ENCODE peak calls at places on chromosomes 6 and 20, in four cellular contexts. L is astrocyte of the spinal cord, F is epithelial cell of esophagus, Q is SK-N-SH. M is an unnamed sample.

GRCh38 chr20:22808628-22809027 is 224.3 kb upstream of the FOXA2 start:
- DNase-seq in L (no peak), F (no peak), Q (no peak), M (no peak)

GRCh38 chr6:149077208-149077607 is 240.3 kb upstream of the TAB2 start:
- DNase-seq in Q (no peak), L (peak; percentile 87), F (no peak), M (no peak)

GRCh38 chr6:17035994-17036393 is 65.9 kb upstream of the STMND1 start:
- DNase-seq in Q (no peak), F (no peak), L (no peak), M (no peak)

GRCh38 chr6:107936162-107936909 is 21.7 kb downstream of the SEC63 start:
- DNase-seq in F (no peak), Q (no peak), L (no peak), M (no peak)

GRCh38 chr6:155026366-155027045 is 31.4 kb downstream of the TIAM2 start:
- DNase-seq in F (peak; percentile 90), Q (no peak), L (peak; percentile 90), M (no peak)

GRCh38 chr20:3808141-3808479 is 12.0 kb downstream of the CDC25B start:
- DNase-seq in F (peak; percentile 92), Q (no peak), L (peak; percentile 93), M (no peak)

GRCh38 chr20:51120438-51120837 is 97.5 kb upstream of the KCNG1 start:
- DNase-seq in Q (no peak), L (no peak), F (no peak), M (no peak)

GRCh38 chr20:47358672-47359532 is 2.4 kb upstream of the ZMYND8 start:
- DNase-seq in Q (peak; percentile 67), L (peak; percentile 93), F (peak; percentile 91), M (peak; percentile 44)

GRCh38 chr20:58890454-58891075 is 38.0 kb downstream of the GNAS start:
- DNase-seq in F (peak; percentile 64), Q (peak; percentile 96), L (peak; percentile 88), M (peak; percentile 83)

GRCh38 chr6:31180500-31180899 is 10.0 kb upstream of the POU5F1 start:
- DNase-seq in F (peak; percentile 60), Q (peak; percentile 52), L (peak; percentile 71), M (no peak)

GRCh38 chr6:66964216-66964615 is 1257.2 kb upstream of the EYS start:
- DNase-seq in Q (no peak), F (peak; percentile 20), L (no peak), M (no peak)

GRCh38 chr6:79993012-79993910 is 11.2 kb upstream of the TTK start:
- DNase-seq in L (no peak), Q (no peak), F (no peak), M (no peak)

GRCh38 chr6:130849501-130850039 is 22.4 kb downstream of the SMLR1 start:
- DNase-seq in L (no peak), F (no peak), Q (no peak), M (no peak)

GRCh38 chr20:48339147-48339985 is 488.4 kb downstream of the PREX1 start:
- DNase-seq in Q (no peak), L (peak; percentile 71), F (no peak), M (no peak)

GRCh38 chr6:155126727-155127439 is 131.8 kb downstream of the TIAM2 start:
- DNase-seq in Q (no peak), F (peak; percentile 75), L (peak; percentile 86), M (peak; percentile 34)

GRCh38 chr20:62876826-62877728 is 15.5 kb upstream of the TCFL5 start:
- DNase-seq in Q (peak; percentile 32), F (no peak), L (no peak), M (no peak)

GRCh38 chr20:12824353-12824752 is 184.4 kb upstream of the SPTLC3 start:
- DNase-seq in Q (no peak), L (peak; percentile 4), F (no peak), M (no peak)

GRCh38 chr6:18350271-18350670 is 36.9 kb upstream of the RNF144B start:
- DNase-seq in Q (no peak), L (no peak), F (peak; percentile 85), M (no peak)

GRCh38 chr6:89942601-89943000 is 48.3 kb downstream of the GJA10 start:
- DNase-seq in Q (no peak), F (no peak), L (no peak), M (no peak)

GRCh38 chr6:30998785-30999184 is 11.5 kb upstream of the MUC22 start:
- DNase-seq in F (peak; percentile 78), L (no peak), Q (no peak), M (no peak)

GRCh38 chr6:13614126-13614925 is 809 bp upstream of the NOL7 start:
- DNase-seq in L (no peak), Q (peak; percentile 73), F (peak; percentile 57), M (peak; percentile 70)

GRCh38 chr6:8084586-8084985 is 17.8 kb downstream of the EEF1E1 start:
- DNase-seq in Q (no peak), L (peak; percentile 72), F (peak; percentile 12), M (no peak)

GRCh38 chr6:139917943-139918342 is 543.5 kb upstream of the CITED2 start:
- DNase-seq in Q (no peak), L (no peak), F (no peak), M (no peak)

GRCh38 chr6:137660296-137660731 is 166.1 kb upstream of the OLIG3 start:
- DNase-seq in Q (no peak), F (no peak), L (no peak), M (no peak)

GRCh38 chr6:33962673-33963072 is 158.9 kb upstream of the MLN start:
- DNase-seq in L (no peak), F (no peak), Q (no peak), M (no peak)

GRCh38 chr6:25832307-25832662 is 433 bp upstream of the SLC17A1 start:
- DNase-seq in Q (no peak), F (no peak), L (no peak), M (no peak)

GRCh38 chr20:9244811-9245210 is 175.9 kb downstream of the PLCB4 start:
- DNase-seq in F (no peak), L (no peak), Q (no peak), M (no peak)

GRCh38 chr6:118317581-118318563 is 230.2 kb upstream of the PLN start:
- DNase-seq in Q (no peak), F (no peak), L (no peak), M (no peak)

GRCh38 chr20:44326391-44327159 is 10.3 kb upstream of the R3HDML start:
- DNase-seq in L (no peak), Q (peak; percentile 52), F (no peak), M (peak; percentile 44)
- TF ChIP-seq CTCF in L (no peak), Q (no peak), F (no peak), M (no peak)

DNA sequence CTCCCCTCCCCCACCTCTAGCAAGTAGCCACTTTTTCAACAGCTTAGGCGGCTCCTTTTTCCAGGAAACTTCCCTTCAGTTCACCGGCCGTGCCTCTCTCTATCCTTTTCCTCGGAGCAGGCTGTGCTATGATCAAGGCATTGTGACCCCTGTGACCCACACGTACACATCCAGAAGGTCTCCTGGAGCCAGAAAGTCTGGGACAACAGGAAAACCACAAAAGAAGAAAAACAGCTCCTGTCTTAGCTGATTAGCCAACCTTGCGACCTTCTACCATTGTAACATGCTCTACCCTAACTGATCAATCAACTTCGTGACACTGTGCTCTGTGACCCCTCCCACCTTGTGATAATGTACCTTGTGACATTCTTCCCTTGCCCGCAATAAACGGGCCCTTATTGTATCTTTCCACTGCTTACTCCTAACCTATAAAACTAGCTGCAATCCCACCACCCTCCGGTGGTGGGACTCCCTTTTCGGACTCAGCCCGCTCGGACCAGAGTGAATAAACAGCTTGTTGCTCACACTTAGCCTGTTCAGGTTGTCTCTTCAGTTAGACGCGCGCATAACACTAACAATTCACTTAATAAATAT is 24.2 kb downstream of the ZNF311 start:
- DNase-seq in L (peak; percentile 89), Q (peak; percentile 86), F (peak; percentile 62), M (peak; percentile 73)
- TF ChIP-seq CTCF in L (peak; percentile 53), Q (peak; percentile 51), F (peak; percentile 38), M (peak; percentile 45)

DNA sequence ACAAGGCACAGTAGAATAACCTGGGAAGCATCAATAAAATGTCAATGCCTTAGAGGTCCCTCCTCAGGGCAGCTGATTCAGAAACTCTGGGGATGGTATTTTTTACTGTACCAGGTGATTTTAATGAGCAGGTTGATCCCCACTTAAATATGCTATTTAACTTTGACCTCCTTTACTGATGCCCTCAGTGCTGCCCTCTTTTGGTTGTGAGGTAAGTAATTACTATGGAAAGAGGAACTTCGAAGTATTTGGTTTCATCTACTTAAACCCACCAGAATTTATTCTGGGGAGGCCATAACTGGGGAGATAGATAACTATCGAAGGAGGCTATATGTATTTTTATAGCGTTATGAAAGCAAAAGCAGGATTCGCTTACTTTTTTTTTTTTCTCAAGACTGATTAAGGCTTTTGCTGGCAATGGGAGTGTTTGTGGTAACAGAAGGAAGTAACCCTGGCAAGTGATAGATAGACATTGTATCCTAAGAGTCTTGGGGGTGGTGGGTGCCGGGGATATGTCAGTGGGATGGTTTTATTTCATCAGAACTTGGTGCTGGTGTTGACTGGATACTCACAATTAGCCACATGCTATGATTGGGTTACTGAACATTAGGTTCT is 168.9 kb upstream of the CENPW start:
- DNase-seq in L (no peak), Q (peak; percentile 6), F (peak; percentile 45), M (no peak)
- TF ChIP-seq CTCF in L (peak; percentile 52), Q (peak; percentile 70), F (peak; percentile 52), M (peak; percentile 13)

GRCh38 chr20:45933231-45934045 is 1.0 kb upstream of the PCIF1 start:
- DNase-seq in Q (peak; percentile 81), F (peak; percentile 79), L (peak; percentile 82), M (peak; percentile 64)
- TF ChIP-seq CTCF in Q (peak; percentile 37), F (peak; percentile 52), L (peak; percentile 52), M (no peak)

DNA sequence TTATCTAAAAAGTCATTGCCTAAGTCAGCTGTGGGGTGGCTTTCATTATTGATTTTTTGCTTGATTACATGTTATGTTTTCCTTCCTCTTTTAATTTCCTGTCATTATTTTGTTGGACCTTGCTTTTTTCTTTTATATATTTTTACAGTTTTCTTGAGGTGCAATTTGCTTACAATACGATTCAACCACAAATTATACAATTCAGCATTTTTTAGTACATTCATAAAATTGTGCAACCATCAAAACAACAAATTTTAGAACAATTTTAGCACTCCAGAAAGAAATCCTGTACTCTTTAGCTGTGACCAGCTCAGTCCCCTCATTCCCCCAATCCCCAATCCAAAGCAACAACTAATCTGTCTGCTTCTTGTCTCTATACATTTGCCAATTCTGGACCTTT is 608.9 kb downstream of the C6orf118 start:
- DNase-seq in L (no peak), F (no peak), Q (no peak), M (no peak)
- TF ChIP-seq CTCF in L (no peak), F (no peak), Q (no peak), M (no peak)

GRCh38 chr20:45890997-45891983 is at the start of the genes CTSA and NEURL2:
- DNase-seq in F (peak; percentile 89), Q (peak; percentile 99), L (peak; percentile 90), M (peak; percentile 87)

GRCh38 chr20:45890077-45890996 is 671 bp downstream of the NEURL2 start:
- DNase-seq in Q (peak; percentile 91), L (peak; percentile 84), F (peak; percentile 72), M (peak; percentile 85)

GRCh38 chr20:45892828-45893500 is 1.8 kb downstream of the CTSA start:
- DNase-seq in Q (no peak), F (peak; percentile 74), L (no peak), M (no peak)

GRCh38 chr20:45893831-45894230 is 2.7 kb downstream of the CTSA start:
- DNase-seq in L (peak; percentile 28), Q (no peak), F (no peak), M (no peak)

GRCh38 chr20:45892049-45892816 is 1.1 kb downstream of the CTSA start:
- DNase-seq in L (no peak), F (peak; percentile 48), Q (peak; percentile 39), M (no peak)
- TF ChIP-seq CTCF in L (peak; percentile 33), F (peak; percentile 29), Q (peak; percentile 34), M (no peak)